ENCODE peak calls at places on chromosomes 12 and 14, in four cellular contexts. One of them, this sample, is unnamed.

GRCh38 chr12:22543246-22544037 is 900 bp downstream of the C2CD5 start:
- DNase-seq in cardiac muscle cell: peak; percentile 52
- DNase-seq in tibial artery: no peak
- DNase-seq in SK-N-SH: no peak
- DNase-seq in this sample: peak; percentile 36

GRCh38 chr14:55772521-55772920 is 192.5 kb downstream of the KTN1 start:
- DNase-seq in tibial artery: no peak
- DNase-seq in cardiac muscle cell: no peak
- DNase-seq in SK-N-SH: no peak
- DNase-seq in this sample: no peak

GRCh38 chr12:130787445-130788410 is 51.3 kb downstream of the STX2 start:
- DNase-seq in cardiac muscle cell: peak; percentile 1
- DNase-seq in tibial artery: no peak
- DNase-seq in SK-N-SH: no peak
- DNase-seq in this sample: no peak

GRCh38 chr12:41905703-41906297 is 238.9 kb downstream of the GXYLT1 start:
- DNase-seq in cardiac muscle cell: no peak
- DNase-seq in tibial artery: no peak
- DNase-seq in SK-N-SH: no peak
- DNase-seq in this sample: no peak

GRCh38 chr12:48037267-48037915 is 33.1 kb upstream of the COL2A1 start:
- DNase-seq in cardiac muscle cell: peak; percentile 91
- DNase-seq in SK-N-SH: no peak
- DNase-seq in tibial artery: no peak
- DNase-seq in this sample: no peak

GRCh38 chr12:53963005-53963404 is 8.3 kb downstream of the HOXC12 start:
- DNase-seq in cardiac muscle cell: no peak
- DNase-seq in SK-N-SH: no peak
- DNase-seq in tibial artery: no peak
- DNase-seq in this sample: no peak

GRCh38 chr12:91205791-91206190 is 23.2 kb upstream of the DCN start:
- DNase-seq in tibial artery: no peak
- DNase-seq in SK-N-SH: no peak
- DNase-seq in cardiac muscle cell: no peak
- DNase-seq in this sample: no peak

GRCh38 chr14:81332725-81333124 is 67.4 kb downstream of the STON2 start:
- DNase-seq in SK-N-SH: no peak
- DNase-seq in tibial artery: no peak
- DNase-seq in cardiac muscle cell: no peak
- DNase-seq in this sample: no peak

DNA sequence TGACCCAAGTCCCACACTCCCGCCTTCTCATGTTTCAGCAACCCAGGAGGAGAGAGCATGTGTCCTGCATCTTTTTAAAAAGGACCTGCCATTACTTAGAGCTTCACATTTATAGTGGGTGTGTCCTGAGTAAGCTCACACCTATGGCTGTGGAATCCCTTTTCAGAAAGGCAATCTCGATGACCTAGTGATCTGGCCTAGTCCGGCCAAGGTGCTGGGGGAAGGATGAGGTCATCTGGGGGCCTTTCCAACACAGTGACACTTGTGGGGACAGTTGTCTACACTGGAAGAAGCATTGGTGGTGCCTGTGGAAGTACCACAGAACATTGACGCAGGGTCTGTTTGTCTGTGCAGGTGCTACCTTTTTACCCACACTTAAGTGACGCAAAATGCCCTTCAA is 8.2 kb downstream of the TCP11L2 start:
- DNase-seq in SK-N-SH: no peak
- DNase-seq in cardiac muscle cell: no peak
- DNase-seq in tibial artery: no peak
- DNase-seq in this sample: no peak
- H3K4me1 ChIP-seq in SK-N-SH: peaks cover 5% of the 10 kb centered on the region
- H3K4me1 ChIP-seq in cardiac muscle cell: peaks cover 17% of the 10 kb centered on the region
- H3K4me1 ChIP-seq in tibial artery: peaks cover 14% of the 10 kb centered on the region
- H3K4me1 ChIP-seq in this sample: no peaks in the 10 kb centered on the region

DNA sequence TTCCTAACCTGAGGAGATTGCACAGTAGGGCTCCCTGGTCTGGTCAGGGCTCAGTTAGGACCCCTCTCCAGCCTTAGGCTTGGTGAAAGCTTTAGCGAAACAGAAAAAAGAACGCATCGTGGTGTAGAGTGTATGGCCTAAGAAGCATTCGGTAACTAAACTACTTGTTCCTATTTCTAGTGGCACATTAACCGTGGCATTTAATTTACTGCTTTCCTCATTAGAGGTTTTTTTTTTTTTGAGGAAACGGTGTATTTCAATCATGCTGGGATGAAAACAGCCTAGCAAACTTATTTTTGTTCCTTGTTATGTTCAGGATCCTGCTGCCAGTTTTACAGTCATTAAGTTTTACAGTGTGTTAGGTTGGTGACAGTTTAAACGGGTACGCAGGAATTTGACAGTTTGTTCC is 516 bp upstream of the OSBPL8 start:
- DNase-seq in tibial artery: no peak
- DNase-seq in cardiac muscle cell: no peak
- DNase-seq in SK-N-SH: no peak
- DNase-seq in this sample: no peak
- H3K4me1 ChIP-seq in tibial artery: peaks cover 12% of the 10 kb centered on the region
- H3K4me1 ChIP-seq in cardiac muscle cell: peaks cover 26% of the 10 kb centered on the region
- H3K4me1 ChIP-seq in SK-N-SH: peaks cover 8% of the 10 kb centered on the region
- H3K4me1 ChIP-seq in this sample: peaks cover 14% of the 10 kb centered on the region

DNA sequence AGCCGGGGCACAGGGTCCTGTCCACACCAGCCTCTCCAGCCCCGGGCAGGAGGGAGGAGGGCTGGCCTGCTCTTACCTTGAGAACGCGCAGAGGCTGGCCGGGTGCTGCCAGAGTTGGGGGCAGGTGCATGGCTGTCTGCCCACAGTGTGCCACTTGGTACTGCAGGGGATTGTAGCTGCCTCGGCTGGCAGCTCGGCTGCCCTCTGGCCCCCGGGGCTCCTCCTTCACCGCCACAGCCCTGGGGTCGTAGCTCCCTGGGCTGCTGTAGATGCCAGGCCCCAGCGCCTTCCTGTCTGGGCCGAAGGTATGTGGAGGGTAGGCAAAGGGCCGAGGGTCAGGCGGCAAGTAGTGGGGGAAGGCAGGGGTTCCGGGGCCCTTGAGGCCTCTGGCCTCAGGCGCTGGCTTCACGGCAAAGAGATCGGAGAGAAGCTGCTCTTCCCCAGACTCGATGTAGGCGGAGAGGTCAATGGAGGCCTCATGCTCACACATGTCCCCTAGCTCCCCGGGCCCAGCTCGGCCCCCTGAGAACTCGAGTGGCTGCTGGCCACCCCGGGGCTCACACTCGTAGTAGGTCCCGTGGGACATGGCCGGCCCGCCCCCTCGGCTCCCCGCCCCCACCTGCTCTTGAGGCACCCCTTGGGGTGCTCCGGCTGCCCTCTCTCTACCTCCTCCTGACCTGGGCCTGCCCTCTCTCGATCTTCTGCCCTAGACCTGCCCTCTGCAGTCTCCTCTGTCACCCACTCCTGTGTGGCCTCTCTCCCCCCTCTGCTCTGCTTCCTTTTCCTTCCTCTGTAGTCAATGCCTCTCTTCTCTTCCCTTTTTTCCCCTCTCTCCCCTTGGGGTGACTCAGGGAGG is at the start of gene CEBPE:
- DNase-seq in tibial artery: peak; percentile 57
- DNase-seq in SK-N-SH: no peak
- DNase-seq in cardiac muscle cell: no peak
- DNase-seq in this sample: no peak
- H3K4me1 ChIP-seq in tibial artery: peaks cover 16% of the 10 kb centered on the region
- H3K4me1 ChIP-seq in SK-N-SH: no peaks in the 10 kb centered on the region
- H3K4me1 ChIP-seq in cardiac muscle cell: peaks cover 18% of the 10 kb centered on the region
- H3K4me1 ChIP-seq in this sample: peaks cover 9% of the 10 kb centered on the region

GRCh38 chr12:19507823-19508222 is 68.5 kb downstream of the AEBP2 start:
- DNase-seq in cardiac muscle cell: no peak
- DNase-seq in SK-N-SH: peak; percentile 38
- DNase-seq in tibial artery: no peak
- DNase-seq in this sample: no peak
- H3K4me1 ChIP-seq in cardiac muscle cell: peaks cover 11% of the 10 kb centered on the region
- H3K4me1 ChIP-seq in SK-N-SH: no peaks in the 10 kb centered on the region
- H3K4me1 ChIP-seq in tibial artery: peaks cover 19% of the 10 kb centered on the region
- H3K4me1 ChIP-seq in this sample: no peaks in the 10 kb centered on the region

DNA sequence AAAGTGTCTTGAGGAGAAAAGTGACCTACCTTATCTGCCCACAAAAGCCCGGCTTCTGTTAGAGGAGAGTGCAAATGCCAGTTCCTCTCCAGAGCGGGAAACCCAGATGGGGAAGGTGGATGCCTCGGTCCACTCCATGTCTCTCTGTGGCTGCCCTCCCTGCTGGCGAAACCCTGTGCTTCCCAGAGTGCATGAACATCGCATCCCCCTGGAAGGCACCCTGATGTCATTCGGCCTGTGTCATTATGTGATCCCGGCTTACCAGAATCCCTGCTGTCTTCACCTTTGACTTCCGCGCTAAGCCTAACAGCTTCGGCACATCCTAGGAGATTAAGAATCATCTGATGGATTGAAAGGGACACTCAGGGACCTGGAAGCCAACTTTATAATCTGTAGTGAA is 6.5 kb downstream of the MLXIP start:
- DNase-seq in cardiac muscle cell: no peak
- DNase-seq in SK-N-SH: no peak
- DNase-seq in tibial artery: peak; percentile 31
- DNase-seq in this sample: no peak
- H3K4me1 ChIP-seq in cardiac muscle cell: peaks cover 19% of the 10 kb centered on the region
- H3K4me1 ChIP-seq in SK-N-SH: peaks cover 30% of the 10 kb centered on the region
- H3K4me1 ChIP-seq in tibial artery: peaks cover 65% of the 10 kb centered on the region
- H3K4me1 ChIP-seq in this sample: peaks cover 89% of the 10 kb centered on the region

DNA sequence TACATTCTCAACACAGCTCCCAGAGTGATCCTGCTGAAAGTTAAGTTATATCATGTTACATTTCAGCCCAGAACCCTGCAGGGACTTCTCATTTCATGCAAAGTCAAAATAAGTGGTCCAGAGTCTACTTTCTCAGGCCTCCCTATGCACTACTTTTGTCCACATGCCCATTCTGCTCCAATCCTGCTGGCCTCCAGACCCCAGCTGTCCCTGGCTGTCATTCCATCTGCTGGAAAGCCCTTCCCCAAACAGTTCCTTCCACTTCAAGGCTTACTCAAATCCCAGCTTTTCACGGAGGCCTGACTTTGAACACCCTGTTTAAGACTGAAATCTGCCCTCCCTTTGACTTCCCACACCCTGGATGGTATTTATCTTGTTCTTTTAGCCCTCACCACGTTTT is 109.8 kb upstream of the DNM1L start:
- DNase-seq in tibial artery: no peak
- DNase-seq in SK-N-SH: no peak
- DNase-seq in cardiac muscle cell: no peak
- DNase-seq in this sample: no peak
- H3K4me1 ChIP-seq in tibial artery: peaks cover 11% of the 10 kb centered on the region
- H3K4me1 ChIP-seq in SK-N-SH: peaks cover 9% of the 10 kb centered on the region
- H3K4me1 ChIP-seq in cardiac muscle cell: no peaks in the 10 kb centered on the region
- H3K4me1 ChIP-seq in this sample: peaks cover 57% of the 10 kb centered on the region

GRCh38 chr12:10393291-10393690 is 3.5 kb upstream of the KLRK1 start:
- DNase-seq in tibial artery: no peak
- DNase-seq in SK-N-SH: no peak
- DNase-seq in cardiac muscle cell: no peak
- DNase-seq in this sample: no peak
- H3K4me1 ChIP-seq in tibial artery: no peaks in the 10 kb centered on the region
- H3K4me1 ChIP-seq in SK-N-SH: no peaks in the 10 kb centered on the region
- H3K4me1 ChIP-seq in cardiac muscle cell: no peaks in the 10 kb centered on the region
- H3K4me1 ChIP-seq in this sample: no peaks in the 10 kb centered on the region

This sample was measured in heart right ventricle.